ENCODE peak calls at places on chromosome 7, in four cellular contexts. E is naive thymus-derived CD8-positive, alpha-beta T cell; S is stimulated activated CD4-positive, alpha-beta T cell treated with anti-CD3 and anti-CD28 coated beads, Interleukin-1b, Interleukin-23, amount 100 ng/mL, for 24 hours; N is AG08396. P is an unnamed sample.

GRCh38 chr7:1081336-1081735 is 6.6 kb upstream of the GPER1 start:
- DNase-seq in E (no peak), S (no peak), N (no peak), P (no peak)

GRCh38 chr7:3537210-3537875 is 236.3 kb downstream of the SDK1 start:
- DNase-seq in E (no peak), S (no peak), N (no peak), P (no peak)

GRCh38 chr7:41756783-41757182 is 53.9 kb upstream of the INHBA start:
- DNase-seq in E (no peak), S (no peak), N (no peak), P (no peak)

GRCh38 chr7:33893377-33893776 is 12.0 kb upstream of the BMPER start:
- DNase-seq in E (no peak), S (no peak), N (no peak), P (no peak)

GRCh38 chr7:27895553-27895952 is 155.6 kb downstream of the TAX1BP1 start:
- DNase-seq in E (no peak), S (no peak), N (no peak), P (no peak)

GRCh38 chr7:154503962-154504550 is 451.9 kb downstream of the DPP6 start:
- DNase-seq in E (no peak), S (no peak), N (peak; percentile 10), P (peak; percentile 39)

GRCh38 chr7:131544449-131545425 is 11.7 kb downstream of the PODXL start:
- DNase-seq in E (no peak), S (no peak), N (no peak), P (peak; percentile 48)

GRCh38 chr7:150941983-150942590 is 36.0 kb downstream of the KCNH2 start:
- DNase-seq in E (peak; percentile 53), S (peak; percentile 14), N (no peak), P (peak; percentile 59)

GRCh38 chr7:26958834-26959233 is 94.4 kb upstream of the SKAP2 start:
- DNase-seq in E (no peak), S (no peak), N (peak; percentile 31), P (no peak)

GRCh38 chr7:91310829-91311460 is 46.7 kb downstream of the FZD1 start:
- DNase-seq in E (no peak), S (no peak), N (peak; percentile 36), P (peak; percentile 26)

GRCh38 chr7:332646-333398 is 42.9 kb downstream of the FOXL3 start:
- DNase-seq in E (peak; percentile 91), S (peak; percentile 98), N (peak; percentile 85), P (peak; percentile 96)

GRCh38 chr7:76073335-76073990 is 25.6 kb downstream of the MDH2 start:
- DNase-seq in E (no peak), S (no peak), N (no peak), P (peak; percentile 58)

GRCh38 chr7:70587739-70588138 is 544.2 kb upstream of the GALNT17 start:
- DNase-seq in E (no peak), S (no peak), N (no peak), P (no peak)

GRCh38 chr7:156927571-156928405 is 21.7 kb upstream of the NOM1 start:
- DNase-seq in E (no peak), S (no peak), N (no peak), P (no peak)

P was measured in iPS-NIHi11.